ENCODE peak calls at places on chromosome 10, in four cellular contexts. One of them, this sample, is unnamed. For H3K4me1, the result is how much of the 10 kb centered on the place peaks cover.

GRCh38 chr10:124095096-124095495 is 1.7 kb upstream of the CHST15 start:
- DNase-seq in spleen: no peak
- DNase-seq in uterus: no peak
- DNase-seq in testis: no peak
- DNase-seq in this sample: no peak

GRCh38 chr10:116208999-116209398 is 64.0 kb downstream of the GFRA1 start:
- DNase-seq in testis: no peak
- DNase-seq in spleen: no peak
- DNase-seq in uterus: no peak
- DNase-seq in this sample: no peak

GRCh38 chr10:21726601-21727295 is 192.7 kb downstream of the MLLT10 start:
- DNase-seq in testis: no peak
- DNase-seq in spleen: no peak
- DNase-seq in uterus: no peak
- DNase-seq in this sample: no peak

GRCh38 chr10:89085153-89085552 is 94.6 kb downstream of the FAS start:
- DNase-seq in spleen: no peak
- DNase-seq in testis: no peak
- DNase-seq in uterus: no peak
- DNase-seq in this sample: no peak

GRCh38 chr10:115129752-115130151 is 36.6 kb downstream of the ATRNL1 start:
- DNase-seq in testis: no peak
- DNase-seq in spleen: no peak
- DNase-seq in uterus: no peak
- DNase-seq in this sample: no peak

GRCh38 chr10:124568858-124569622 is 107.4 kb downstream of the LHPP start:
- DNase-seq in testis: no peak
- DNase-seq in uterus: no peak
- DNase-seq in spleen: peak
- DNase-seq in this sample: no peak

GRCh38 chr10:1199897-1200721 is 143.9 kb downstream of the WDR37 start:
- DNase-seq in uterus: no peak
- DNase-seq in testis: no peak
- DNase-seq in spleen: peak
- DNase-seq in this sample: no peak

GRCh38 chr10:133364645-133365431 is 7.0 kb upstream of the FUOM start:
- DNase-seq in uterus: no peak
- DNase-seq in spleen: no peak
- DNase-seq in testis: no peak
- DNase-seq in this sample: no peak

GRCh38 chr10:104435822-104436221 is 82.2 kb downstream of the CFAP58 start:
- DNase-seq in spleen: no peak
- DNase-seq in testis: no peak
- DNase-seq in uterus: no peak
- DNase-seq in this sample: no peak

GRCh38 chr10:91493313-91493712 is 83.2 kb downstream of the HECTD2 start:
- DNase-seq in testis: no peak
- DNase-seq in uterus: no peak
- DNase-seq in spleen: no peak
- DNase-seq in this sample: no peak

GRCh38 chr10:69101451-69102095 is 13.7 kb downstream of the SRGN start:
- DNase-seq in uterus: no peak
- DNase-seq in spleen: no peak
- DNase-seq in testis: no peak
- DNase-seq in this sample: no peak

GRCh38 chr10:26723016-26723415 is 25.5 kb downstream of the PDSS1 start:
- DNase-seq in testis: no peak
- DNase-seq in spleen: no peak
- DNase-seq in uterus: no peak
- DNase-seq in this sample: no peak

GRCh38 chr10:69361303-69361614 is 55.5 kb downstream of the TACR2 start:
- DNase-seq in spleen: no peak
- DNase-seq in testis: no peak
- DNase-seq in uterus: no peak
- DNase-seq in this sample: no peak

GRCh38 chr10:112915590-112916572 is 34.2 kb upstream of the TCF7L2 start:
- DNase-seq in uterus: no peak
- DNase-seq in testis: no peak
- DNase-seq in spleen: no peak
- DNase-seq in this sample: no peak

GRCh38 chr10:69045441-69046300 is 42.2 kb upstream of the SRGN start:
- DNase-seq in uterus: no peak
- DNase-seq in spleen: no peak
- DNase-seq in testis: peak
- DNase-seq in this sample: no peak

GRCh38 chr10:85641479-85641967 is 725.1 kb downstream of the GRID1 start:
- DNase-seq in testis: no peak
- DNase-seq in spleen: no peak
- DNase-seq in uterus: no peak
- DNase-seq in this sample: no peak

GRCh38 chr10:13671874-13672273 is 85.1 kb downstream of the PRPF18 start:
- DNase-seq in uterus: no peak
- DNase-seq in spleen: peak
- DNase-seq in testis: no peak
- DNase-seq in this sample: no peak

GRCh38 chr10:649798-650690 is 39.4 kb downstream of the DIP2C start:
- DNase-seq in testis: no peak
- DNase-seq in uterus: peak
- DNase-seq in spleen: no peak
- DNase-seq in this sample: no peak

GRCh38 chr10:128993443-128993842 is 473.6 kb upstream of the MGMT start:
- DNase-seq in testis: no peak
- DNase-seq in spleen: no peak
- DNase-seq in uterus: no peak
- DNase-seq in this sample: no peak
- H3K4me1 ChIP-seq in testis: under half
- H3K4me1 ChIP-seq in spleen: under half
- H3K4me1 ChIP-seq in uterus: under half
- H3K4me1 ChIP-seq in this sample: under half

GRCh38 chr10:61961278-61961677 is 59.8 kb downstream of the ARID5B start:
- DNase-seq in uterus: no peak
- DNase-seq in testis: no peak
- DNase-seq in spleen: no peak
- DNase-seq in this sample: no peak
- TF ChIP-seq POLR2A in uterus: no peak
- TF ChIP-seq POLR2A in testis: no peak
- TF ChIP-seq POLR2A in spleen: no peak
- TF ChIP-seq POLR2A in this sample: no peak

GRCh38 chr10:95425592-95426465 is 135.0 kb upstream of the PDLIM1 start:
- DNase-seq in uterus: no peak
- DNase-seq in spleen: no peak
- DNase-seq in testis: no peak
- DNase-seq in this sample: no peak
- H3K4me1 ChIP-seq in uterus: under half
- H3K4me1 ChIP-seq in spleen: under half
- H3K4me1 ChIP-seq in testis: under half
- H3K4me1 ChIP-seq in this sample: under half

GRCh38 chr10:119441921-119442757 is 100.4 kb downstream of the RGS10 start:
- DNase-seq in testis: no peak
- DNase-seq in spleen: no peak
- DNase-seq in uterus: no peak
- DNase-seq in this sample: no peak
- TF ChIP-seq POLR2A in testis: no peak
- TF ChIP-seq POLR2A in spleen: no peak
- TF ChIP-seq POLR2A in uterus: no peak
- TF ChIP-seq POLR2A in this sample: no peak

DNA sequence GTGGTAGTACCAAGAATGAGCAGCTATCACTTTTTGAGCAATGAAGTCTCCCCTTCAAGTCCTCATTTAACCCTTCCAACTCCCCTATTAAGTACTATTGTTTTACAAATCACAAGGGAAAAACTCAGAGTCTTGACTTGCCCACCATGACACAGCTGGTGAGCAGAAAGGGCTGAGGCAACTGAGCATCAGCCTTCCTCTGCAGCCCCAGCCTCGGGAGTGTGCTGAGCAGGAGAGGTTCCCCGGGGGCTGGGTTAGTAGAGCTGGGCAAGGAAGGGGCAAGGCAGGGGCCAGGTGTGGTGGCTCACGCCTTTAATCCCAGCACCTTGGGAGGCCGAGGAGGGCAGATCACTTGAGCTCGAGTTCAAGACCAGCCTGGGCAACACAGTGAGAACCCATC is 3.2 kb downstream of the FRAT2 start:
- DNase-seq in testis: no peak
- DNase-seq in spleen: peak
- DNase-seq in uterus: no peak
- DNase-seq in this sample: no peak
- H3K4me1 ChIP-seq in testis: under half
- H3K4me1 ChIP-seq in spleen: half or more
- H3K4me1 ChIP-seq in uterus: under half
- H3K4me1 ChIP-seq in this sample: half or more

DNA sequence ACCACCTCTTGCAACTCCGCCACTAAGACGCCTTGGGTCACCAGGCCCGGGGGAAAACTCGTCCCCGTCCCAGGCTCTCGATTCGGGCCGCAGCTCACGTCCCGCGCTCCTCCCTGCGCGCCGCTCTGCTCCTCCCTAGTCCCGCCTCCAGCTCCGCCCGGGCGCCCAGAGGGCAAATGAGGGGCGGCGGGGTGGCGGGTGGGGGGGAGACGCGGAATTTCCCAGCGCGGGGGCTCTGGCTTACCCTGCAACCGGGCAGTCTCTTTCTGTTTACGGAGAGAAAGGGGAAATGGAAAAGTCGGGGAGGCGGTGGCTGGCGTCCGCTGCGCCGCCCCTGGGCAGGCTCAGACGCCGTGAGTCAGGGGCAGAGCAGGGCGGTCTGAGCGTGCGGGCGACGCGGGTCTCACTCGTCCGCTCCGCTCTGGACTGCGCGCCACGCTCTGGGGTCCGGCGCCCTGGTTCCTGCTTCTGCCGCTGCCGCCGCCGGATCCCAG is at the start of gene MAP3K8:
- DNase-seq in spleen: peak
- DNase-seq in uterus: peak
- DNase-seq in testis: peak
- DNase-seq in this sample: peak
- TF ChIP-seq POLR2A in spleen: peak
- TF ChIP-seq POLR2A in uterus: peak
- TF ChIP-seq POLR2A in testis: no peak
- TF ChIP-seq POLR2A in this sample: no peak

GRCh38 chr10:110834622-110835219 is 37.0 kb upstream of the PDCD4 start:
- DNase-seq in spleen: no peak
- DNase-seq in testis: peak
- DNase-seq in uterus: peak
- DNase-seq in this sample: no peak

GRCh38 chr10:110840923-110841428 is 30.8 kb upstream of the PDCD4 start:
- DNase-seq in spleen: no peak
- DNase-seq in testis: no peak
- DNase-seq in uterus: no peak
- DNase-seq in this sample: no peak

GRCh38 chr10:110840225-110840922 is 31.4 kb upstream of the PDCD4 start:
- DNase-seq in uterus: no peak
- DNase-seq in testis: peak
- DNase-seq in spleen: no peak
- DNase-seq in this sample: no peak

GRCh38 chr10:110835841-110836240 is 35.9 kb upstream of the PDCD4 start:
- DNase-seq in testis: no peak
- DNase-seq in spleen: no peak
- DNase-seq in uterus: no peak
- DNase-seq in this sample: no peak

DNA sequence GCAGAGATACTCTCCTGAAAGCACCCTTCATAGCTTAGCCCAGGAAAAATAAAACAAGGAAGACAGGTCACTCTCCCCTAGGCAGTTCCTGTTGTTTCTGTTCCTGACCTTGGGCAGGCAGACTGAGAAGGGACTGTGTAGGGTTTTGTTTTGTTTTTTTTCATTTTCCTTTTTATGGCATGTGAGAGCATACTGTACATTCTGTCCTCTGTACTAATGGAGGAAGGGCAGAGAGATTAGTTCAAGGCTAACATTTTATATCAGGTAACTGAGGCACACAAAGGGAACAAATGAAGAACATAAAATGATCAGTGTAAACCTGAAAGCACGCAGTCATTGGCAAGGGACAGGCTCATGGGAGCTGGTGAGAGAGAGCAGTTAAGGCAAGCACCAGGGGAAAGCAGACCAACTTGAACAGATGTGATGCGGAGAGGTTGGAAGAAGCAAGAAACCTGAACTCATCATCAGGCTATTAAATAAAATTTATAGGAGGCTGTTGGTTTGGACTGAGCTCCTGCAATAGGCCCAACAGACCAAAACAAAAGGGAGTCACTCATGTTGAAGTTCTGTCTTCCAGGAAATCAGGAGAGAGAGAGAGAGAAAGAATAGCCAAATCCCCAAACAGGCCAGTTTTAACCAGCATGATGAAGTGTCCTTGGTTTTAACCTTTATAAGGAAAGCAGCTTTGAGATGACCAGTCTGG is 34.2 kb upstream of the PDCD4 start:
- DNase-seq in uterus: peak
- DNase-seq in spleen: no peak
- DNase-seq in testis: peak
- DNase-seq in this sample: no peak
- H3K4me1 ChIP-seq in uterus: under half
- H3K4me1 ChIP-seq in spleen: half or more
- H3K4me1 ChIP-seq in testis: half or more
- H3K4me1 ChIP-seq in this sample: half or more

GRCh38 chr10:102451105-102451969 is at the start of gene C10orf95:
- DNase-seq in spleen: peak
- DNase-seq in uterus: no peak
- DNase-seq in testis: no peak
- DNase-seq in this sample: no peak

GRCh38 chr10:102452672-102453340 is 1.5 kb upstream of the C10orf95 start:
- DNase-seq in testis: no peak
- DNase-seq in spleen: no peak
- DNase-seq in uterus: no peak
- DNase-seq in this sample: no peak

GRCh38 chr10:102450124-102450373 is 1.3 kb downstream of the C10orf95 start:
- DNase-seq in testis: no peak
- DNase-seq in uterus: no peak
- DNase-seq in spleen: no peak
- DNase-seq in this sample: no peak

GRCh38 chr10:102449321-102450123 is 1.8 kb downstream of the C10orf95 start:
- DNase-seq in testis: peak
- DNase-seq in spleen: peak
- DNase-seq in uterus: peak
- DNase-seq in this sample: no peak

GRCh38 chr10:102450374-102451104 is 804 bp downstream of the C10orf95 start:
- DNase-seq in uterus: peak
- DNase-seq in spleen: peak
- DNase-seq in testis: peak
- DNase-seq in this sample: no peak
- TF ChIP-seq POLR2A in uterus: peak
- TF ChIP-seq POLR2A in spleen: peak
- TF ChIP-seq POLR2A in testis: no peak
- TF ChIP-seq POLR2A in this sample: no peak

This sample was measured in vagina.